ENCODE peak calls at places on chromosome 1, in seven cellular contexts. One of them, this sample, is unnamed.

GRCh38 chr1:161195171-161195570 is 3.7 kb downstream of the ADAMTS4 start:
- DNase-seq in GM23338: no peak
- DNase-seq in K562: no peak
- DNase-seq in A549: no peak
- DNase-seq in HL-60: peak
- DNase-seq in HepG2: no peak
- DNase-seq in HCT116: no peak
- DNase-seq in this sample: no peak

GRCh38 chr1:83799474-83800085 is 199.4 kb downstream of the TTLL7 start:
- DNase-seq in A549: no peak
- DNase-seq in K562: no peak
- DNase-seq in HepG2: no peak
- DNase-seq in HL-60: no peak
- DNase-seq in HCT116: no peak
- DNase-seq in GM23338: no peak
- DNase-seq in this sample: no peak

GRCh38 chr1:204261746-204262505 is 48.1 kb upstream of the GOLT1A start:
- DNase-seq in GM23338: no peak
- DNase-seq in HL-60: no peak
- DNase-seq in K562: no peak
- DNase-seq in HepG2: no peak
- DNase-seq in HCT116: no peak
- DNase-seq in A549: no peak
- DNase-seq in this sample: no peak

GRCh38 chr1:81113688-81114087 is 687.0 kb upstream of the ADGRL2 start:
- DNase-seq in K562: no peak
- DNase-seq in HepG2: no peak
- DNase-seq in GM23338: no peak
- DNase-seq in HCT116: no peak
- DNase-seq in A549: no peak
- DNase-seq in HL-60: no peak
- DNase-seq in this sample: no peak

GRCh38 chr1:55898191-55898590 is 681.2 kb downstream of the PLPP3 start:
- DNase-seq in GM23338: no peak
- DNase-seq in K562: no peak
- DNase-seq in HepG2: peak
- DNase-seq in HL-60: no peak
- DNase-seq in HCT116: no peak
- DNase-seq in A549: peak
- DNase-seq in this sample: no peak

GRCh38 chr1:225849905-225850304 is 32.3 kb downstream of the TMEM63A start:
- DNase-seq in HepG2: no peak
- DNase-seq in HL-60: no peak
- DNase-seq in K562: peak
- DNase-seq in HCT116: no peak
- DNase-seq in A549: no peak
- DNase-seq in GM23338: no peak
- DNase-seq in this sample: no peak

GRCh38 chr1:226003502-226004170 is 4.5 kb upstream of the SDE2 start:
- DNase-seq in HL-60: no peak
- DNase-seq in GM23338: no peak
- DNase-seq in HCT116: no peak
- DNase-seq in HepG2: no peak
- DNase-seq in K562: no peak
- DNase-seq in A549: no peak
- DNase-seq in this sample: no peak

GRCh38 chr1:3902111-3902511 is 2.0 kb upstream of the C1orf174 start:
- DNase-seq in HepG2: no peak
- DNase-seq in HCT116: no peak
- DNase-seq in HL-60: no peak
- DNase-seq in A549: no peak
- DNase-seq in K562: no peak
- DNase-seq in GM23338: no peak
- DNase-seq in this sample: no peak

GRCh38 chr1:47725000-47725731 is 272.0 kb downstream of the TRABD2B start:
- DNase-seq in HCT116: no peak
- DNase-seq in A549: peak
- DNase-seq in GM23338: peak
- DNase-seq in K562: no peak
- DNase-seq in HepG2: no peak
- DNase-seq in HL-60: no peak
- DNase-seq in this sample: no peak

GRCh38 chr1:96357132-96357531 is 364.5 kb upstream of the PTBP2 start:
- DNase-seq in A549: no peak
- DNase-seq in HL-60: no peak
- DNase-seq in HepG2: no peak
- DNase-seq in GM23338: no peak
- DNase-seq in K562: no peak
- DNase-seq in HCT116: no peak
- DNase-seq in this sample: no peak

GRCh38 chr1:219352961-219353651 is 179.4 kb downstream of the LYPLAL1 start:
- DNase-seq in A549: no peak
- DNase-seq in HepG2: no peak
- DNase-seq in GM23338: no peak
- DNase-seq in K562: no peak
- DNase-seq in HL-60: no peak
- DNase-seq in HCT116: no peak
- DNase-seq in this sample: no peak

GRCh38 chr1:91557039-91557690 is 56.5 kb downstream of the CDC7 start:
- DNase-seq in HepG2: no peak
- DNase-seq in K562: no peak
- DNase-seq in GM23338: no peak
- DNase-seq in HL-60: no peak
- DNase-seq in A549: no peak
- DNase-seq in HCT116: no peak
- DNase-seq in this sample: no peak

GRCh38 chr1:34900775-34901502 is 28.5 kb downstream of the DLGAP3 start:
- DNase-seq in HCT116: no peak
- DNase-seq in GM23338: no peak
- DNase-seq in K562: no peak
- DNase-seq in HepG2: no peak
- DNase-seq in HL-60: no peak
- DNase-seq in A549: no peak
- DNase-seq in this sample: no peak

GRCh38 chr1:2472561-2473166 is 3.4 kb upstream of the PLCH2 start:
- DNase-seq in HepG2: no peak
- DNase-seq in HL-60: no peak
- DNase-seq in GM23338: no peak
- DNase-seq in K562: no peak
- DNase-seq in A549: no peak
- DNase-seq in HCT116: no peak
- DNase-seq in this sample: no peak

GRCh38 chr1:214604543-214604942 is 1.5 kb downstream of the CENPF start:
- DNase-seq in HL-60: no peak
- DNase-seq in HepG2: peak
- DNase-seq in A549: no peak
- DNase-seq in K562: no peak
- DNase-seq in HCT116: no peak
- DNase-seq in GM23338: no peak
- DNase-seq in this sample: no peak
- TF ChIP-seq REST in HL-60: no peak
- TF ChIP-seq REST in HepG2: no peak
- TF ChIP-seq REST in A549: no peak
- TF ChIP-seq REST in K562: no peak
- TF ChIP-seq REST in HCT116: no peak
- TF ChIP-seq REST in GM23338: no peak
- TF ChIP-seq REST in this sample: no peak

GRCh38 chr1:41813755-41814694 is 104.7 kb downstream of the HIVEP3 start:
- DNase-seq in GM23338: no peak
- DNase-seq in HepG2: no peak
- DNase-seq in HL-60: no peak
- DNase-seq in HCT116: no peak
- DNase-seq in K562: no peak
- DNase-seq in A549: no peak
- DNase-seq in this sample: no peak
- TF ChIP-seq CTCF in GM23338: no peak
- TF ChIP-seq CTCF in HepG2: no peak
- TF ChIP-seq CTCF in HL-60: no peak
- TF ChIP-seq CTCF in HCT116: no peak
- TF ChIP-seq CTCF in K562: no peak
- TF ChIP-seq CTCF in A549: no peak
- TF ChIP-seq CTCF in this sample: no peak

GRCh38 chr1:186374313-186375151 is 521 bp downstream of the TPR start:
- DNase-seq in GM23338: peak
- DNase-seq in HepG2: peak
- DNase-seq in K562: peak
- DNase-seq in HCT116: peak
- DNase-seq in A549: peak
- DNase-seq in HL-60: peak
- DNase-seq in this sample: no peak
- TF ChIP-seq REST in GM23338: no peak
- TF ChIP-seq REST in HepG2: no peak
- TF ChIP-seq REST in K562: peak
- TF ChIP-seq REST in HCT116: no peak
- TF ChIP-seq REST in A549: no peak
- TF ChIP-seq REST in HL-60: no peak
- TF ChIP-seq REST in this sample: no peak

GRCh38 chr1:117674521-117675400 is 68.9 kb downstream of the TENT5C start:
- DNase-seq in HL-60: peak
- DNase-seq in HCT116: no peak
- DNase-seq in K562: peak
- DNase-seq in HepG2: no peak
- DNase-seq in GM23338: no peak
- DNase-seq in A549: peak
- DNase-seq in this sample: peak
- TF ChIP-seq CTCF in HL-60: peak
- TF ChIP-seq CTCF in HCT116: no peak
- TF ChIP-seq CTCF in K562: peak
- TF ChIP-seq CTCF in HepG2: peak
- TF ChIP-seq CTCF in GM23338: no peak
- TF ChIP-seq CTCF in A549: peak
- TF ChIP-seq CTCF in this sample: peak

GRCh38 chr1:229101475-229101874 is 169.4 kb upstream of the RAB4A start:
- DNase-seq in HCT116: no peak
- DNase-seq in A549: no peak
- DNase-seq in K562: no peak
- DNase-seq in GM23338: no peak
- DNase-seq in HepG2: no peak
- DNase-seq in HL-60: no peak
- DNase-seq in this sample: no peak
- TF ChIP-seq REST in HCT116: no peak
- TF ChIP-seq REST in A549: no peak
- TF ChIP-seq REST in K562: no peak
- TF ChIP-seq REST in GM23338: no peak
- TF ChIP-seq REST in HepG2: no peak
- TF ChIP-seq REST in HL-60: no peak
- TF ChIP-seq REST in this sample: no peak

GRCh38 chr1:12052008-12052573 is 11.0 kb upstream of the TNFRSF8 start:
- DNase-seq in HepG2: no peak
- DNase-seq in K562: peak
- DNase-seq in HCT116: peak
- DNase-seq in A549: peak
- DNase-seq in HL-60: no peak
- DNase-seq in GM23338: no peak
- DNase-seq in this sample: no peak

GRCh38 chr1:12048376-12048775 is 14.7 kb upstream of the TNFRSF8 start:
- DNase-seq in A549: no peak
- DNase-seq in K562: no peak
- DNase-seq in HCT116: no peak
- DNase-seq in HepG2: no peak
- DNase-seq in HL-60: no peak
- DNase-seq in GM23338: no peak
- DNase-seq in this sample: no peak

GRCh38 chr1:12047120-12047876 is 15.8 kb upstream of the TNFRSF8 start:
- DNase-seq in GM23338: no peak
- DNase-seq in A549: no peak
- DNase-seq in HL-60: no peak
- DNase-seq in HepG2: no peak
- DNase-seq in HCT116: no peak
- DNase-seq in K562: no peak
- DNase-seq in this sample: no peak

GRCh38 chr1:12051361-12051760 is 11.7 kb upstream of the TNFRSF8 start:
- DNase-seq in HepG2: no peak
- DNase-seq in HL-60: no peak
- DNase-seq in GM23338: no peak
- DNase-seq in HCT116: no peak
- DNase-seq in A549: no peak
- DNase-seq in K562: no peak
- DNase-seq in this sample: no peak

DNA sequence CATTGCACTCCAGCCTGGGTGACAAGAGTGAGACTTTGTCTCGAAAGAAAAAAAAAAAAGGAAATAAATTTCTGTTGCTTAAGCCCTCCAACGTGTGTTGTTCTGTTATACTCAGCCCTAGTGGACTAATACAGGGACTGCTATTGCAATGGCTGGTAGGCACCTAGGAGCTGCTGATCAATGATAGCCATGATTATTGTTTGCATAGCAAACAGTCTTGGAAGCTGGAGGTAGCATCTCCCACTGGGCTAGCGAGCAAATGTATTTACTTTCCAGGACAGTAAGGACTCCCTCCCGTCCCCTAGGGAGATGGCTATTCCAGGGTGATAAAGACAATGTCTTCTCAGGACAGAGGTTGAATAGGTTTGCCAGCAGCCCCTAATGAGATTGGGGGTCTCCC is 13.5 kb upstream of the TNFRSF8 start:
- DNase-seq in HepG2: peak
- DNase-seq in HCT116: no peak
- DNase-seq in K562: no peak
- DNase-seq in HL-60: no peak
- DNase-seq in GM23338: peak
- DNase-seq in A549: no peak
- DNase-seq in this sample: no peak
- TF ChIP-seq CTCF in HepG2: no peak
- TF ChIP-seq CTCF in HCT116: peak
- TF ChIP-seq CTCF in K562: no peak
- TF ChIP-seq CTCF in HL-60: peak
- TF ChIP-seq CTCF in GM23338: peak
- TF ChIP-seq CTCF in A549: no peak
- TF ChIP-seq CTCF in this sample: no peak

GRCh38 chr1:85568660-85569059 is 11.9 kb upstream of the CCN1 start:
- DNase-seq in GM23338: no peak
- DNase-seq in K562: no peak
- DNase-seq in HL-60: no peak
- DNase-seq in HCT116: no peak
- DNase-seq in A549: no peak
- DNase-seq in HepG2: no peak
- DNase-seq in this sample: peak
- TF ChIP-seq REST in GM23338: no peak
- TF ChIP-seq REST in K562: no peak
- TF ChIP-seq REST in HL-60: no peak
- TF ChIP-seq REST in HCT116: no peak
- TF ChIP-seq REST in A549: no peak
- TF ChIP-seq REST in HepG2: no peak
- TF ChIP-seq REST in this sample: no peak